ENCODE peak calls at places on chromosomes 2 and 18, in six cellular contexts. M is AG09319; T is CD8-positive, alpha-beta T cell; K is endothelial cell; D is HFFc6; N is esophagus squamous epithelium. I is an unnamed sample.
A peak's percentile ranks its signal among the peaks of the same experiment; 100 is the strongest.

GRCh38 chr2:171712051-171712450 is 24.8 kb downstream of the DYNC1I2 start:
- DNase-seq in M (peak; percentile 42), K (no peak), N (no peak), T (no peak), D (peak; percentile 85), I (no peak)

GRCh38 chr18:50695431-50696176 is 124.2 kb downstream of the MRO start:
- DNase-seq in D (no peak), N (no peak), K (no peak), M (no peak), T (no peak), I (no peak)

GRCh38 chr2:184444217-184444616 is 154.1 kb upstream of the ZNF804A start:
- DNase-seq in N (no peak), T (no peak), D (no peak), M (no peak), K (no peak), I (no peak)

GRCh38 chr2:45554073-45554742 is 56.9 kb downstream of the SRBD1 start:
- DNase-seq in T (no peak), K (no peak), M (no peak), N (no peak), D (peak; percentile 55), I (no peak)

GRCh38 chr2:147364597-147364996 is 480.2 kb upstream of the ACVR2A start:
- DNase-seq in M (no peak), D (no peak), T (no peak), K (no peak), N (no peak), I (no peak)

GRCh38 chr2:39871291-39871761 is 92.3 kb upstream of the THUMPD2 start:
- DNase-seq in N (no peak), M (peak; percentile 41), D (peak; percentile 97), T (no peak), K (no peak), I (no peak)

GRCh38 chr2:129769402-129769991 is 210.0 kb upstream of the RAB6C start:
- DNase-seq in K (no peak), N (no peak), M (no peak), T (no peak), D (no peak), I (no peak)

GRCh38 chr2:232891621-232892071 is 21.6 kb downstream of the SNORC start:
- DNase-seq in M (peak; percentile 34), D (peak; percentile 32), N (no peak), T (no peak), K (no peak), I (no peak)

GRCh38 chr18:79242246-79242645 is 153.5 kb upstream of the NFATC1 start:
- DNase-seq in N (no peak), M (no peak), K (no peak), D (no peak), T (no peak), I (no peak)

GRCh38 chr2:183709829-183710228 is 585.6 kb downstream of the NUP35 start:
- DNase-seq in M (no peak), N (no peak), K (no peak), T (no peak), D (no peak), I (no peak)

GRCh38 chr2:149261672-149262071 is 68.7 kb upstream of the LYPD6 start:
- DNase-seq in M (no peak), K (no peak), D (no peak), N (no peak), T (no peak), I (no peak)

GRCh38 chr18:58263733-58264469 is 219.9 kb downstream of the NEDD4L start:
- DNase-seq in N (no peak), T (no peak), K (no peak), D (no peak), M (no peak), I (no peak)

GRCh38 chr2:81136296-81136695 is 831.7 kb upstream of the LRRTM1 start:
- DNase-seq in K (no peak), M (no peak), N (no peak), T (peak; percentile 13), D (no peak), I (no peak)

GRCh38 chr2:176432439-176432838 is 163.2 kb downstream of the MTX2 start:
- DNase-seq in D (no peak), N (no peak), K (no peak), M (no peak), T (no peak), I (no peak)

GRCh38 chr2:15943914-15944313 is 3.6 kb downstream of the MYCN start:
- DNase-seq in M (no peak), N (no peak), T (no peak), K (no peak), D (no peak), I (no peak)

GRCh38 chr2:198440833-198441232 is 636.4 kb downstream of the PLCL1 start:
- DNase-seq in N (no peak), M (no peak), K (no peak), D (no peak), T (no peak), I (no peak)

GRCh38 chr18:69840445-69840844 is 107.2 kb downstream of the CD226 start:
- DNase-seq in K (no peak), D (no peak), M (no peak), T (no peak), N (no peak), I (no peak)

GRCh38 chr2:65186093-65186868 is 41.4 kb upstream of the ACTR2 start:
- DNase-seq in T (no peak), K (no peak), M (no peak), D (no peak), N (no peak), I (no peak)
- TF ChIP-seq CTCF in T (no peak), K (no peak), M (no peak), D (no peak), N (no peak), I (no peak)

GRCh38 chr18:12895016-12895415 is 11.0 kb upstream of the PTPN2 start:
- DNase-seq in N (no peak), D (no peak), M (no peak), K (no peak), T (no peak), I (no peak)

GRCh38 chr18:12886498-12887126 is 2.6 kb upstream of the PTPN2 start:
- DNase-seq in N (no peak), M (no peak), K (no peak), T (no peak), D (no peak), I (no peak)

GRCh38 chr18:12891561-12891960 is 7.5 kb upstream of the PTPN2 start:
- DNase-seq in K (no peak), D (no peak), M (no peak), T (no peak), N (no peak), I (no peak)

GRCh38 chr18:12890964-12891363 is 6.9 kb upstream of the PTPN2 start:
- DNase-seq in K (no peak), M (no peak), T (no peak), N (no peak), D (no peak), I (no peak)

DNA sequence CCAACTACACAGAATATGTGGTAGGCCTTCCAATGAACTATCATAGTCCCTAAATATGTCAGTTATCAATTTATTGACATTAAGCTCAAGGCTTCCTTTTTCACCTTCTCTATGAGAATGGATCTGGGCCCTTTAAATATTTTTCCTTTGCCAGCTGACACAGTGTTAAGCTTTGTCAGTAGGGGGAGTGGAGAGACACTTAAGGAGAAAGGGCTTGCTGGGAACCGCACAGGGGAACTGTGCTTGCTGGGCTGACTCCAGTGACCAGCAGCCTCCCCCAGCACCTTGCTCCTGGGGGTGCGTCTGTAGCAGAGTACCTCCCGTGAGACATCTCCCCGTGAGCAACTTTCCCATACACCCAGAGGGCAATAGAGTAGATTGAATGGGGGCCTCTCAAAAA is 6.5 kb upstream of the PTPN2 start:
- DNase-seq in N (no peak), M (no peak), D (no peak), K (no peak), T (no peak), I (no peak)
- TF ChIP-seq CTCF in N (no peak), M (no peak), D (peak; percentile 39), K (no peak), T (no peak), I (no peak)

GRCh38 chr2:240425236-240425615 is 10.2 kb upstream of the GPC1 start:
- DNase-seq in T (no peak), K (no peak), D (no peak), M (no peak), N (no peak), I (no peak)

GRCh38 chr2:240423788-240424191 is 11.7 kb upstream of the GPC1 start:
- DNase-seq in K (no peak), N (no peak), T (no peak), D (no peak), M (no peak), I (no peak)

GRCh38 chr2:240425697-240426096 is 9.8 kb upstream of the GPC1 start:
- DNase-seq in N (no peak), T (no peak), M (no peak), D (no peak), K (no peak), I (no peak)

GRCh38 chr2:240422683-240423329 is 12.7 kb upstream of the GPC1 start:
- DNase-seq in K (no peak), T (no peak), D (no peak), N (no peak), M (no peak), I (no peak)

DNA sequence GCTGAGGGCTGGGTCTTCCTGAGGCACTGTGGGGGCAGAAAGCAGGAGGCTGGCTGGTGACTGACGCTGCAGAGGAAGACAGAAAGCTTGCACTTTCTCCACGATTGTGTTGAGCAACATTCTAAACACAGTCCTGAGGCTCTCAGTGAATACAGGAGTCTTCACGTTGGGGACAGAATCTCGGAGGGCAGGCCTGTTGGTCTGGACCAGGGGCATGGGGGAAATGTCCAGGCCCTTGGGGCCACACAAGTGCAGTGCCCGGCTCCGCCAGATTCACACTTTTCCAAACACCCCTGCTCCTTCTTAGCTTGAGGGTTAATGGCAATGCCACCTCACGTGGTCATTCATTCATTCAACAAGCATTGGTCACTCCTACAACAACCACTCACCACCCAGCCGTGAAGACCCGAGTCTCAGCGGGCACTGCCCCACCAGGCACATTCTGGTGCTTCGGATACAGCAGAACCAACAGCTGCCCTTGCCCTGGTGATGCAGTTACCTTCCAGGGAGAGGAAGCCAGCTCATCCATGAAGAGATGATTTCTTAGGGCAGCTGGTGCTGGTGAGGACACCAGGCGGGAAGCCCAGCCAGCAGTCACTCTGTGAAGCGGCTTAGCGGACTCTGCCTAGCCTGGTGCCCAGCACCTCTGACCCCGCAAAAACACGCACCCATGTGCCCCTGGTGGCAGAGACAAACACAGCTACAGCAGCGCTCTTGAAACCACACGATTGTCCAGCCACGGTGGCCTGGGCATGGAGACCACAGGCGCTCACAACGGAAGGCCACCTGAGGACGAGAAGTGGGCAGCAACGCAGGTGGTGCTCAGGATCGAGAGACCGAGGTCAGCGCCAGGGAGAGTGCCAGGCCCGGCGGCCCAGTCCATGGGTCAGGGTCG is 10.9 kb upstream of the GPC1 start:
- DNase-seq in N (no peak), D (no peak), K (no peak), M (no peak), T (no peak), I (no peak)
- TF ChIP-seq CTCF in N (no peak), D (peak; percentile 26), K (no peak), M (no peak), T (no peak), I (no peak)

DNA sequence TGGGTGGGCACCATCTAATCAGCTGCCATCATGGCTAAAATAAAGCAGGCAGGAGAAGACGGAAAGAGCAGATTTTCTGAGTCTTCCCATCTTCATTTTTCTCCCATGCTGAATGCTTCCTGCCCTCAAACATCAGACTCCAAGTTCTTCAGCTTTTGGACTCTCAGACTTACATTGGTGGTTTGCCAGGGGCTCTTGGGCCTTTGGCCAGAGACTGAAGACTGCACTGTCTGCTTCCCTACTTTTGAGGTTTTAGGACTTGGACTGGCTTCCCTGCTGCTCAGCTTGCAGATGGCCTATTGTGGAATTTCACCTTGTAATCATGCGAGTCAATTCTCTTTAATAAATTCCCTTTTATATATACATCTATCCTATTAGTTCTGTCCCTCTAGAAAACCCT is 36.6 kb downstream of the DIPK1C start:
- DNase-seq in K (no peak), M (no peak), D (no peak), N (no peak), T (no peak), I (no peak)
- TF ChIP-seq CTCF in K (no peak), M (no peak), D (no peak), N (no peak), T (no peak), I (no peak)

I was measured in neural crest cell.